ENCODE peak calls at places on chromosome 12, in ten cellular contexts. T is CD8-positive, alpha-beta memory T cell; P is CD4-positive, alpha-beta T cell; H is IMR-90; L is right atrium auricular region; G is neural progenitor cell; J is psoas muscle; X is pancreas; Z is left ventricle myocardium inferior; N is AG04450. W is an unnamed sample.

GRCh38 chr12:14845350-14845750 is 2.0 kb upstream of the ART4 start:
- DNase-seq in J (no peak), P (peak; percentile 12), Z (no peak), T (peak; percentile 45), H (peak; percentile 65), L (peak; percentile 70), G (peak; percentile 70), X (peak; percentile 66), N (peak; percentile 48), W (peak; percentile 48)

GRCh38 chr12:27525373-27525772 is 1.4 kb downstream of the PPFIBP1 start:
- DNase-seq in P (no peak), N (no peak), H (peak; percentile 81), T (no peak), L (no peak), G (peak; percentile 38), X (no peak), Z (no peak), J (no peak), W (peak; percentile 51)

GRCh38 chr12:18135086-18135485 is 45.1 kb upstream of the RERGL start:
- DNase-seq in N (no peak), X (no peak), H (no peak), P (no peak), L (no peak), G (no peak), Z (no peak), T (no peak), J (no peak), W (no peak)

GRCh38 chr12:64611430-64612286 is 1.4 kb downstream of the RASSF3 start:
- DNase-seq in G (peak; percentile 41), X (peak; percentile 38), L (no peak), P (peak; percentile 32), Z (peak; percentile 41), H (peak; percentile 27), T (peak; percentile 24), J (peak; percentile 60), N (no peak), W (peak; percentile 50)

GRCh38 chr12:87509233-87509820 is 519.9 kb downstream of the C12orf50 start:
- DNase-seq in X (no peak), Z (no peak), T (no peak), N (no peak), H (peak; percentile 81), G (no peak), J (no peak), L (no peak), P (no peak), W (no peak)

GRCh38 chr12:68336754-68337343 is 4.7 kb upstream of the MDM1 start:
- DNase-seq in N (no peak), H (no peak), T (no peak), G (no peak), L (no peak), X (no peak), J (no peak), Z (no peak), P (no peak), W (peak; percentile 37)

GRCh38 chr12:23771230-23771949 is 178.1 kb downstream of the SOX5 start:
- DNase-seq in X (no peak), J (peak; percentile 63), T (no peak), L (peak; percentile 83), G (peak; percentile 9), Z (peak; percentile 48), H (no peak), P (no peak), N (no peak), W (no peak)

GRCh38 chr12:52541709-52542108 is 11.2 kb downstream of the KRT71 start:
- DNase-seq in H (no peak), T (no peak), J (no peak), G (no peak), X (no peak), N (no peak), Z (no peak), P (no peak), L (no peak), W (no peak)

GRCh38 chr12:89468648-89469326 is 55.8 kb downstream of the GALNT4 start:
- DNase-seq in T (peak; percentile 45), L (no peak), X (no peak), N (no peak), Z (no peak), P (no peak), J (no peak), G (no peak), H (no peak), W (no peak)

GRCh38 chr12:85955127-85955526 is 81.0 kb downstream of the NTS start:
- DNase-seq in L (no peak), Z (no peak), J (no peak), H (no peak), G (no peak), X (no peak), T (no peak), N (no peak), P (no peak), W (no peak)

GRCh38 chr12:130832561-130833209 is 6.4 kb downstream of the STX2 start:
- DNase-seq in X (no peak), N (no peak), H (peak; percentile 78), J (peak; percentile 73), L (no peak), T (no peak), P (no peak), G (no peak), Z (peak; percentile 25), W (no peak)

GRCh38 chr12:52003591-52003990 is 3.2 kb upstream of the TAMALIN start:
- DNase-seq in G (no peak), N (no peak), X (no peak), L (no peak), J (no peak), P (no peak), T (no peak), H (no peak), Z (no peak), W (no peak)

GRCh38 chr12:1587927-1588573 is 6.3 kb downstream of the FBXL14 start:
- DNase-seq in P (no peak), H (peak; percentile 54), Z (no peak), X (no peak), G (peak; percentile 84), T (no peak), N (no peak), J (no peak), L (no peak), W (no peak)
- H3K27me3 ChIP-seq in P (no peaks in the 10 kb centered on the region), H (no peaks in the 10 kb centered on the region), Z (no peaks in the 10 kb centered on the region), X (no peaks in the 10 kb centered on the region), G (no peaks in the 10 kb centered on the region), T (no peaks in the 10 kb centered on the region), N (no peaks in the 10 kb centered on the region), J (no peaks in the 10 kb centered on the region), L (no peaks in the 10 kb centered on the region), W (no peaks in the 10 kb centered on the region)

GRCh38 chr12:120075034-120075616 is 41.4 kb downstream of the RAB35 start:
- DNase-seq in L (no peak), G (no peak), P (no peak), T (no peak), X (no peak), J (peak; percentile 15), N (no peak), H (no peak), Z (no peak), W (no peak)
- H3K27me3 ChIP-seq in L (no peaks in the 10 kb centered on the region), G (no peaks in the 10 kb centered on the region), P (no peaks in the 10 kb centered on the region), T (no peaks in the 10 kb centered on the region), X (no peaks in the 10 kb centered on the region), J (no peaks in the 10 kb centered on the region), N (peaks cover 27% of the 10 kb centered on the region), H (peaks cover 27% of the 10 kb centered on the region), Z (peaks cover 17% of the 10 kb centered on the region), W (no peaks in the 10 kb centered on the region)

DNA sequence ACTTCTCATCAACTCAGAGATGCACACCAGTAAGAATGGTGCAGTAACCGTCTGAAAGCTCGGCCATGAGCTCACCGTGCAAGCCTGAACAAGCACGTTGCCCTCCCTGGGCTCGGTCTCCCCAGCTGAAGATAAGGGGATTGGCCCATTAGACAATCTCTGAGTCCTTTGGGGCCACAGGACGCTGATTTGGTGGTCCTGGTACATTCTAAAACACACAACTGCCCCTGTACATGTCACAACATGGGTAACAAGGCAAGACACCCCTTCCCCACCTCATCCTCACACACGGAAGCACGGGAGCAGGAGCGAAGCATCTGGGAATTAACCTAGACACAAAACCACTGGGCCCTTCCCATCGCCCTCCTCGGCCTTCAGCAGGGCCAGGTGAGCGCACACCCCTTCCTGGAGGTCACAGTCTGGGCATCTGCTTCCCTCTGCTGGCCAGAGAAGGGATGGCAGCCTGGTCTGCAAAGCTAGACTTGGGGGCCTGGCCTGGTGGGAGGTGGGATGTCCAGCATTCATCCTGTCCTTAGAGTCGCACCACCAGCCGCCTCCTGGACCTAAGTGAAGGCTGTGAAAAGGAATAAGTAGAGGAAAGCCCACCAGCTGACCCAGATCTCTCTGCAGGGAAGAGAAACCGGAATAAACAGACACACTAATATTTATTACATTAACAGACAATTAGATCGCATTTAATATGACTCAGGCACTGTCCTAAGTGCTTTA is 18.9 kb upstream of the SMUG1 start:
- DNase-seq in T (peak; percentile 56), N (no peak), H (peak; percentile 37), G (peak; percentile 87), Z (peak; percentile 57), J (peak; percentile 91), L (peak; percentile 68), P (peak; percentile 67), X (peak; percentile 82), W (peak; percentile 61)
- H3K27me3 ChIP-seq in T (no peaks in the 10 kb centered on the region), N (peaks cover 56% of the 10 kb centered on the region), H (peaks cover 68% of the 10 kb centered on the region), G (peaks cover 99% of the 10 kb centered on the region), Z (peaks cover 85% of the 10 kb centered on the region), J (no peaks in the 10 kb centered on the region), L (peaks cover 3% of the 10 kb centered on the region), P (peaks cover 12% of the 10 kb centered on the region), X (no peaks in the 10 kb centered on the region), W (peaks cover 6% of the 10 kb centered on the region)

GRCh38 chr12:113058553-113058952 is 2.0 kb downstream of the DTX1 start:
- DNase-seq in N (no peak), P (no peak), Z (no peak), H (no peak), T (no peak), X (no peak), J (no peak), L (no peak), G (no peak), W (no peak)

GRCh38 chr12:113062502-113063395 is 6.2 kb downstream of the DTX1 start:
- DNase-seq in G (peak; percentile 60), H (no peak), T (no peak), X (no peak), L (no peak), J (no peak), Z (no peak), N (no peak), P (no peak), W (no peak)

GRCh38 chr12:113061061-113061694 is 4.6 kb downstream of the DTX1 start:
- DNase-seq in J (peak; percentile 57), T (no peak), L (no peak), G (no peak), P (no peak), N (no peak), X (no peak), H (no peak), Z (no peak), W (no peak)

GRCh38 chr12:113059071-113059595 is 2.6 kb downstream of the DTX1 start:
- DNase-seq in X (no peak), P (no peak), G (no peak), J (no peak), L (no peak), T (no peak), H (no peak), N (no peak), Z (no peak), W (no peak)

DNA sequence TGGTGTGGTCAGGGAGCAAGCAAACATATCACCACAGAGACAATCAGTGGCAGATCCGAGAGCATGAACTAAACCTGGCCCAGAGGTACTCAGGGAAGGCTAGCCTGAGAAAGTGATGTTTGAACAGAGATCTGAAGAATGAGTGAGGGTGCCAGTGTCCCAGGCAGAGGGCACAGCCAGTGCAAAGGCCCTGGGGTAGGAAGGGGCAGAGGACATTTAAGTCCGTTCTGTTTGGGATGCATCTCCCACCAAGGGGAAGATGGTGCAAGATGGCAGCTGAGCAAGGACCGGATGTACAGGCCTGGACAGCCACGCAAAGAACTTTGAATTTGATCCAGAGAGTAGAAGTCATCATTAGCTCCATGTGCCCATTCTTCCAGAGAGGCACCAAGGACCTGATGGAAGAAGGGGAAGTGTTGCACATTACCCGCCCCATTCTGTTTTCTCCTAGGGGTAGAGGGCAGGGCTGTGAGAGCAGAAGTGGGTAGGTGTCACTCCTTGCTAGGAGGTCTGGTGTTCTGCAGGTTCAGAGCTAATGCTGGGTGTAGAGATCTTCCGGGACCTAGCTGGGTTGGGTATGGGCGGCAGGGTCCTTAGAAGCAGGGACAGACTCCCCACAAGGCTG is 3.9 kb downstream of the DTX1 start:
- DNase-seq in P (no peak), X (no peak), T (no peak), Z (no peak), N (no peak), J (no peak), L (no peak), G (no peak), H (no peak), W (no peak)
- H3K27me3 ChIP-seq in P (no peaks in the 10 kb centered on the region), X (no peaks in the 10 kb centered on the region), T (no peaks in the 10 kb centered on the region), Z (peaks cover 96% of the 10 kb centered on the region), N (peaks cover 37% of the 10 kb centered on the region), J (no peaks in the 10 kb centered on the region), L (peaks cover 6% of the 10 kb centered on the region), G (peaks cover 78% of the 10 kb centered on the region), H (peaks cover 37% of the 10 kb centered on the region), W (no peaks in the 10 kb centered on the region)